ENCODE peak calls at places on chromosome 10, in six cellular contexts. T, R, Y, G, H and O are unnamed samples. For H3K4me1, the result is how much of the 10 kb centered on the place peaks cover.

GRCh38 chr10:11243425-11244222 is 226.0 kb downstream of the CELF2 start:
- DNase-seq in T (no peak), R (peak), Y (no peak), G (no peak), H (no peak), O (no peak)

GRCh38 chr10:84160663-84161362 is 12.8 kb upstream of the GPR15LG start:
- DNase-seq in T (peak), R (no peak), Y (no peak), G (no peak), H (no peak), O (no peak)

GRCh38 chr10:68598978-68599753 is 39.0 kb downstream of the TET1 start:
- DNase-seq in T (peak), R (peak), Y (peak), G (peak), H (no peak), O (no peak)

GRCh38 chr10:102642553-102643345 is 1.5 kb upstream of the TRIM8 start:
- DNase-seq in T (no peak), R (peak), Y (no peak), G (no peak), H (peak), O (peak)

GRCh38 chr10:61939575-61940301 is 38.2 kb downstream of the ARID5B start:
- DNase-seq in T (no peak), R (peak), Y (no peak), G (peak), H (no peak), O (no peak)

GRCh38 chr10:52523696-52524095 is 209.6 kb downstream of the DKK1 start:
- DNase-seq in T (no peak), R (no peak), Y (no peak), G (no peak), H (no peak), O (no peak)

GRCh38 chr10:100934084-100934659 is 21.4 kb downstream of the SLF2 start:
- DNase-seq in T (peak), R (no peak), Y (no peak), G (peak), H (no peak), O (no peak)

GRCh38 chr10:102678842-102679289 is 34.6 kb downstream of the TRIM8 start:
- DNase-seq in T (peak), R (peak), Y (peak), G (peak), H (peak), O (peak)

GRCh38 chr10:30013684-30014246 is 45.6 kb downstream of the JCAD start:
- DNase-seq in T (no peak), R (peak), Y (no peak), G (no peak), H (no peak), O (no peak)

GRCh38 chr10:57699944-57700343 is 567.8 kb downstream of the IPMK start:
- DNase-seq in T (no peak), R (peak), Y (no peak), G (no peak), H (no peak), O (no peak)

GRCh38 chr10:113753020-113753692 is 1.7 kb downstream of the PLEKHS1 start:
- DNase-seq in T (no peak), R (peak), Y (no peak), G (no peak), H (no peak), O (no peak)

GRCh38 chr10:44382981-44383748 is 1.7 kb downstream of the CXCL12 start:
- DNase-seq in T (peak), R (no peak), Y (peak), G (no peak), H (no peak), O (no peak)

GRCh38 chr10:33441561-33441960 is 107.1 kb upstream of the NRP1 start:
- DNase-seq in T (no peak), R (no peak), Y (no peak), G (no peak), H (no peak), O (peak)
- H3K4me1 ChIP-seq in T (under half), R (under half), Y (under half), G (under half), H (under half), O (under half)

DNA sequence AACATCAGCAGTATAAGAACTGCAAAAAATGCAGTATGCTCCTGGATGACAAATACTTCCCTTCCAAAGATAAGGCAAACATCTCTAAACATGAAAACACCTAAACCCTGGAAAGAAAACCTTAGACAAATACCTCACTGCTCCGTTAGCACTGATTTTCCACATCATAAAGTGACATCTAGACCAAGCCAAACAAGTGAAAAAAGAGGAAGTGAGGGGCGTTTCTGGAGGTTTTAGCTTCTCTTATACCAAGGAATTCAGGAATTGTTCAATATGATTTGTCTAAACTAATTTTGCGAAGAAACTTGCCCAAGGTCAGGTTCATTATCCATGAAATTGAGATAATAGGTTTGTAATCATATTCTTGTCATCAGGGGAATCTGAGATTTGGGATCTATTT is 279.7 kb downstream of the ADRA2A start:
- DNase-seq in T (no peak), R (no peak), Y (no peak), G (no peak), H (no peak), O (no peak)
- H3K4ac ChIP-seq in T (no peak), R (no peak), Y (no peak), G (no peak), H (no peak), O (no peak)

GRCh38 chr10:32049113-32049512 is 7.1 kb downstream of the KIF5B start:
- DNase-seq in T (no peak), R (peak), Y (no peak), G (no peak), H (no peak), O (no peak)
- H3K27ac ChIP-seq in T (no peak), R (peak), Y (no peak), G (peak), H (no peak), O (no peak)

DNA sequence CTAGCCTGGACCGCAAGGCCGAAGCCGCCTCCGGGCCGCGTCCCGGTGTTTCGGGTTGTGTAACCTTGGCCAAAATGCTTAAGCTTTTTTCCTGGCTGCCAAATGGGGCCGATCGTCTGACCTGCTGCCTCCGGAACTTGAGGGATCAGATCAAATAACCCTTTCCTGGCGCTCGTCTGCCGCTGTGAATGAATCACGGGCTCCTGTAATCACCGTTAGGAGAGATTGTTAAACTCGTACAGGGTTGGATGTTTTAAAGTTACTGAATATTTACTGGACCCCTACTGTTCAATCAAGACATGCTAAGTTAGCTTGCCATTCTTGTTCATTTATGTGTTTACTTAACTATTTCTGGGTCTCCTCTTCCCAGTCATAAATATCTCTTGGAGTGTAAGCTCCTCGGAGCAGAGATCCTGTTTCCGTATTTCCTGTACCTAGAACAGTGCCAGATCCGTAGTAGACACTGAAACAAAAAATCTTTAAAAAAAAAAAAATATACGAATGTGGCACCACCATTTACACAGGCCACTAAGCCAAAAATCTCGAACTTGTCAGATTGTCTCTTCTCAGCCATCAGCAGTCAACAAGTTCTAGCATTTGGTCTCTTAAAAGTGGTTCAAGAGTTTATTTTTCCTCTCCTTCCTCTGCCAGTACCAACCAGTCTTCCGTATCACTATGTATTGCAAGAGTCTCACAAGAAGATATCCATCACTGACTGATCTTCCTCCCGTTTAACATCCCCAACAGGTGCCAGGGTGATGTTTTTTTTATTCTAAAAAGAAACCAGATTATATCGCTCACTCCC is 645 bp upstream of the TM9SF3 start:
- DNase-seq in T (peak), R (peak), Y (no peak), G (peak), H (no peak), O (peak)
- H3K4me1 ChIP-seq in T (under half), R (under half), Y (under half), G (under half), H (under half), O (under half)

GRCh38 chr10:91907033-91907594 is 2.2 kb downstream of the FGFBP3 start:
- DNase-seq in T (no peak), R (no peak), Y (no peak), G (peak), H (no peak), O (peak)

GRCh38 chr10:91909178-91909677 is at the start of gene FGFBP3:
- DNase-seq in T (peak), R (peak), Y (peak), G (peak), H (no peak), O (no peak)

GRCh38 chr10:91908358-91909177 is 718 bp downstream of the FGFBP3 start:
- DNase-seq in T (peak), R (peak), Y (peak), G (peak), H (no peak), O (peak)

GRCh38 chr10:91910467-91910866 is 1.2 kb upstream of the FGFBP3 start:
- DNase-seq in T (no peak), R (no peak), Y (no peak), G (no peak), H (no peak), O (no peak)

GRCh38 chr10:91907914-91908357 is 1.4 kb downstream of the FGFBP3 start:
- DNase-seq in T (peak), R (no peak), Y (no peak), G (peak), H (no peak), O (no peak)
- H3K4ac ChIP-seq in T (no peak), R (peak), Y (no peak), G (peak), H (no peak), O (peak)

GRCh38 chr10:126373982-126374381 is 14.3 kb downstream of the ADAM12 start:
- DNase-seq in T (no peak), R (peak), Y (no peak), G (peak), H (no peak), O (no peak)
- H3K27ac ChIP-seq in T (no peak), R (no peak), Y (no peak), G (no peak), H (no peak), O (no peak)